ENCODE peak calls at places on chromosomes 2 and 18, in four cellular contexts. One of them, this sample, is unnamed.

GRCh38 chr2:23669413-23670244 is 257.3 kb downstream of the ATAD2B start:
- DNase-seq in activated naive CD4-positive, alpha-beta T cell treated with anti-CD3 and anti-CD28 coated beads for 36 hours: no peak
- DNase-seq in activated CD8-positive, alpha-beta memory T cell treated with anti-CD3 and anti-CD28 coated beads for 24 hours: no peak
- DNase-seq in NCI-H748 treated with DMSO at 0.1 percent for 48 hours: no peak
- DNase-seq in this sample: no peak

GRCh38 chr2:64990823-64991222 is 1.6 kb downstream of the SLC1A4 start:
- DNase-seq in activated naive CD4-positive, alpha-beta T cell treated with anti-CD3 and anti-CD28 coated beads for 36 hours: no peak
- DNase-seq in activated CD8-positive, alpha-beta memory T cell treated with anti-CD3 and anti-CD28 coated beads for 24 hours: no peak
- DNase-seq in NCI-H748 treated with DMSO at 0.1 percent for 48 hours: no peak
- DNase-seq in this sample: no peak

GRCh38 chr2:194155406-194155805 is 1501.6 kb upstream of the SLC39A10 start:
- DNase-seq in activated naive CD4-positive, alpha-beta T cell treated with anti-CD3 and anti-CD28 coated beads for 36 hours: no peak
- DNase-seq in activated CD8-positive, alpha-beta memory T cell treated with anti-CD3 and anti-CD28 coated beads for 24 hours: no peak
- DNase-seq in NCI-H748 treated with DMSO at 0.1 percent for 48 hours: no peak
- DNase-seq in this sample: no peak

GRCh38 chr2:190869721-190870120 is 10.9 kb upstream of the GLS start:
- DNase-seq in activated naive CD4-positive, alpha-beta T cell treated with anti-CD3 and anti-CD28 coated beads for 36 hours: no peak
- DNase-seq in activated CD8-positive, alpha-beta memory T cell treated with anti-CD3 and anti-CD28 coated beads for 24 hours: no peak
- DNase-seq in NCI-H748 treated with DMSO at 0.1 percent for 48 hours: no peak
- DNase-seq in this sample: no peak

GRCh38 chr2:209523778-209524362 is 100.0 kb downstream of the MAP2 start:
- DNase-seq in activated naive CD4-positive, alpha-beta T cell treated with anti-CD3 and anti-CD28 coated beads for 36 hours: no peak
- DNase-seq in activated CD8-positive, alpha-beta memory T cell treated with anti-CD3 and anti-CD28 coated beads for 24 hours: no peak
- DNase-seq in NCI-H748 treated with DMSO at 0.1 percent for 48 hours: no peak
- DNase-seq in this sample: no peak

GRCh38 chr2:240420206-240420899 is 15.1 kb upstream of the GPC1 start:
- DNase-seq in activated naive CD4-positive, alpha-beta T cell treated with anti-CD3 and anti-CD28 coated beads for 36 hours: peak
- DNase-seq in activated CD8-positive, alpha-beta memory T cell treated with anti-CD3 and anti-CD28 coated beads for 24 hours: no peak
- DNase-seq in NCI-H748 treated with DMSO at 0.1 percent for 48 hours: no peak
- DNase-seq in this sample: no peak

GRCh38 chr2:208174144-208174543 is 10.8 kb upstream of the CRYGA start:
- DNase-seq in activated naive CD4-positive, alpha-beta T cell treated with anti-CD3 and anti-CD28 coated beads for 36 hours: no peak
- DNase-seq in activated CD8-positive, alpha-beta memory T cell treated with anti-CD3 and anti-CD28 coated beads for 24 hours: no peak
- DNase-seq in NCI-H748 treated with DMSO at 0.1 percent for 48 hours: no peak
- DNase-seq in this sample: no peak

GRCh38 chr18:68796936-68797690 is 767 bp upstream of the CCDC102B start:
- DNase-seq in activated naive CD4-positive, alpha-beta T cell treated with anti-CD3 and anti-CD28 coated beads for 36 hours: no peak
- DNase-seq in activated CD8-positive, alpha-beta memory T cell treated with anti-CD3 and anti-CD28 coated beads for 24 hours: no peak
- DNase-seq in NCI-H748 treated with DMSO at 0.1 percent for 48 hours: no peak
- DNase-seq in this sample: peak

GRCh38 chr18:62802523-62802922 is 87.2 kb downstream of the PHLPP1 start:
- DNase-seq in activated naive CD4-positive, alpha-beta T cell treated with anti-CD3 and anti-CD28 coated beads for 36 hours: no peak
- DNase-seq in activated CD8-positive, alpha-beta memory T cell treated with anti-CD3 and anti-CD28 coated beads for 24 hours: no peak
- DNase-seq in NCI-H748 treated with DMSO at 0.1 percent for 48 hours: no peak
- DNase-seq in this sample: no peak

GRCh38 chr2:239529313-239530015 is 128.6 kb upstream of the HDAC4 start:
- DNase-seq in activated naive CD4-positive, alpha-beta T cell treated with anti-CD3 and anti-CD28 coated beads for 36 hours: no peak
- DNase-seq in activated CD8-positive, alpha-beta memory T cell treated with anti-CD3 and anti-CD28 coated beads for 24 hours: no peak
- DNase-seq in NCI-H748 treated with DMSO at 0.1 percent for 48 hours: no peak
- DNase-seq in this sample: no peak

GRCh38 chr2:72041638-72042111 is 106.0 kb downstream of the CYP26B1 start:
- DNase-seq in activated naive CD4-positive, alpha-beta T cell treated with anti-CD3 and anti-CD28 coated beads for 36 hours: no peak
- DNase-seq in activated CD8-positive, alpha-beta memory T cell treated with anti-CD3 and anti-CD28 coated beads for 24 hours: no peak
- DNase-seq in NCI-H748 treated with DMSO at 0.1 percent for 48 hours: no peak
- DNase-seq in this sample: no peak

GRCh38 chr2:28895189-28895893 is 874 bp downstream of the WDR43 start:
- DNase-seq in activated naive CD4-positive, alpha-beta T cell treated with anti-CD3 and anti-CD28 coated beads for 36 hours: peak
- DNase-seq in activated CD8-positive, alpha-beta memory T cell treated with anti-CD3 and anti-CD28 coated beads for 24 hours: peak
- DNase-seq in NCI-H748 treated with DMSO at 0.1 percent for 48 hours: no peak
- DNase-seq in this sample: peak